ENCODE peak calls at places on chromosomes 6 and 20, in four cellular contexts. J is tibial artery, A is esophagus muscularis mucosa, I is A549. F is an unnamed sample.

GRCh38 chr6:145749632-145750031 is 14.3 kb upstream of the EPM2A start:
- DNase-seq in J (no peak), A (no peak), I (no peak), F (no peak)

GRCh38 chr6:137787016-137787415 is 80.0 kb upstream of the TNFAIP3 start:
- DNase-seq in J (no peak), A (no peak), I (no peak), F (no peak)

GRCh38 chr6:164034602-164035140 is 620.2 kb downstream of the QKI start:
- DNase-seq in J (no peak), A (no peak), I (no peak), F (no peak)

GRCh38 chr6:158803733-158804143 is 15.4 kb downstream of the EZR start:
- DNase-seq in J (no peak), A (no peak), I (no peak), F (no peak)

GRCh38 chr20:40090236-40090635 is 598.8 kb downstream of the MAFB start:
- DNase-seq in J (no peak), A (no peak), I (no peak), F (no peak)

GRCh38 chr6:109000289-109000688 is 94.4 kb downstream of the SESN1 start:
- DNase-seq in J (no peak), A (no peak), I (no peak), F (no peak)

GRCh38 chr6:130293800-130294199 is 71.0 kb upstream of the SAMD3 start:
- DNase-seq in J (no peak), A (no peak), I (peak), F (no peak)

GRCh38 chr6:108574457-108575149 is 13.9 kb downstream of the FOXO3 start:
- DNase-seq in J (no peak), A (no peak), I (no peak), F (no peak)

GRCh38 chr6:125858427-125859320 is 67.9 kb downstream of the NCOA7 start:
- DNase-seq in J (no peak), A (no peak), I (peak), F (no peak)

GRCh38 chr20:36225666-36226065 is 10.6 kb upstream of the AAR2 start:
- DNase-seq in J (no peak), A (no peak), I (no peak), F (no peak)

GRCh38 chr6:42095776-42096541 is 45.6 kb downstream of the TAF8 start:
- DNase-seq in J (no peak), A (no peak), I (no peak), F (no peak)

GRCh38 chr6:150056916-150057315 is 12.0 kb downstream of the ULBP3 start:
- DNase-seq in J (no peak), A (no peak), I (no peak), F (no peak)

GRCh38 chr6:72621243-72622093 is at the start of gene KCNQ5:
- DNase-seq in J (no peak), A (no peak), I (peak), F (no peak)

GRCh38 chr20:62901891-62902290 is 24.4 kb downstream of the DIDO1 start:
- DNase-seq in J (no peak), A (no peak), I (no peak), F (no peak)

GRCh38 chr6:87336367-87336766 is 7.3 kb upstream of the GJB7 start:
- DNase-seq in J (no peak), A (no peak), I (no peak), F (no peak)

GRCh38 chr20:62186887-62187866 is 4.3 kb downstream of the MTG2 start:
- DNase-seq in J (no peak), A (no peak), I (no peak), F (no peak)

DNA sequence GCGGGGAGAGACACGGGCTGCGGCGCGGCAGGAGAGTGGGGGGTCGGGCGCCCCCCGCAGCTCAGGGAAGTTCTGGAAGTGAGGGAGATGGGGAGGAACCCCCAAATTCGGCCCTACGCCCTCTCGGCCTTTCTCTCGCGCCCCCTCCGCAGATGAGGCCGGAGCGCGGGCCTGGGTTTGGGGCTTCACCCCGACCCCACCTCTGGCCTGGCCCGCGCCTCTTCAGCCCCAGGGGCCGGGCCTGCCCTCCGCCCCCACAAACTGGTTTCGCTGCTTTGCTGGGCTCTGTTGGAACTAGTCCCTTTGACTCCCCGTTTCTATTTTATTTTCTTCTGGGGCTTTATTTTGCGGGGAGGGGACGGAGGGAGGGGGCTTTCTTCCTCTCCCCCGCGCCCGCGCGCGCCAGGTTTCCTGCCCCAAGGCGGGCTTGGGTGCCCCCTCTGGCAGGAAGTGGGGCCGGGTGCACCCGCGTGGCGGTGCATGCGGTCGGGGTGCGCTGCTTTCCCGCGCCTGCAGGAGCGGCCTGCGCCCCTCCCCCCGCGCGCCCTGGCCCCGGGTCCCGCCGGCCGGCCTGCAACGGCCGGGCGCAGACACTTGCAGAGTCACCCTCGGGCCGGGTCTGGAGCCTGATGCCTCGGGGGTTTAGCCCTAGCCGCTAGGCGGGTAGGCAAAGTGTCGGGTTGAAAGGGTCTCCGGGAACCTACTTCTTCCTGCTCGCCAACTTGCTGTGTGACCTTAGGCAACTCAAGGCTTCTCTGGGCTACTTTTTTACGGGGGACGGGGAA is 1.2 kb downstream of the HMGA1 start:
- DNase-seq in J (peak), A (peak), I (peak), F (no peak)
- TF ChIP-seq CTCF in J (no peak), A (peak), I (no peak), F (peak)

GRCh38 chr6:52577022-52577777 is at the start of gene TRAM2:
- DNase-seq in J (peak), A (peak), I (peak), F (peak)
- TF ChIP-seq CTCF in J (peak), A (no peak), I (no peak), F (peak)

DNA sequence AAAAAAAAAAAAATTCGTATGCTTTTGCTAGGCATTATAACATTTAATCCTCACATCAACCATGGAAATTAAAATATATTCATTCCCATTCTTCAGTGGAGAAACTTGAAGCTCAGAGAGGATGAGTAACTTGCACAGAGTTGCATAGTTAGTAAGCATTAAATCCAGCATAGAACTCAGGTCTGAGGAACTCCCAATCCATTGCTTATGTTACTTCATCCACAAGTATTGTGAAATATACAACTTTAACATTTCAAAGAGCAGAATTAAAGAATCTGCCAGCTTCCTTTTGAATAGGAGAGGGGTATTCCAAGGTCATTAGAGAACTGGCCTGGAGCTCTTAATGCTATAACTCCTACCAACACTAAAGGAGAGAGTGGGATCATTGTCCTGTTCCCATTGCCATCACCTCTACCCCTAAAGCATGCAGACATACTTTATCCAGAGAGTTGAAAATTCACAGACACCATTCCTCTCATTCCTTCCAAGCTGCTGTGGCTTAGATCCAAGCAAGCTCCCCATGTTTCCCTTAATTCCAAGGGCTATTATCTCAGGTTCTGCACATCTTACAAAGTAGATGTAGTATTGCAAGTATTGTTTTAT is 91.9 kb downstream of the FLRT3 start:
- DNase-seq in J (no peak), A (no peak), I (no peak), F (no peak)
- TF ChIP-seq CTCF in J (no peak), A (no peak), I (no peak), F (no peak)

DNA sequence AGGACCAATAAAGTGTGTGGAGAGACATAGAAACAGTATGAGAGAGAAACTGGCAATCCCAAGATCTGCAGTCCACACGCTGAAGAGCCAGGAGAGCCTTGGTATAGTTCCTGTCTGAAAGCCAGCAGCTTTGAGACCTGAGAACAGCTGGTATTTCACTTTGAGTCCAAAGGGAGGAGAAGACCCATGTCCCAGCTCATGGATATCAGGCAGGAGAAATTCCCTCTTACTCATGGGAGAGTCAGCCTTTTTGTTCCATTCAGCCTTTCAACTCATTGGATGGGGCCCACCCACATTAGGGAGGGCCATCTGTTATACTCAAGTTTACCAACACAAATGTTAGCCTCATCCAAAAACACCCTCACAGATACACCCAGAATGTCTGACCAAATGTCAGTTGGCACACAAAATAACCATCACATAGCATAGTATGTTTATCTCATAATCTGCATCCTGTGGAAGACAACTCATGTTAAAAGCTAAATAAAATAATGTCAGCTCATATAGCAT is 80.1 kb downstream of the GMDS start:
- DNase-seq in J (no peak), A (no peak), I (no peak), F (no peak)
- TF ChIP-seq CTCF in J (no peak), A (no peak), I (no peak), F (no peak)

GRCh38 chr6:106974999-106975698 is 620 bp upstream of the CD24 start:
- DNase-seq in J (peak), A (no peak), I (peak), F (no peak)
- TF ChIP-seq CTCF in J (no peak), A (no peak), I (peak), F (peak)

GRCh38 chr20:59646487-59646886 is 42.1 kb downstream of the PHACTR3 start:
- DNase-seq in J (no peak), A (peak), I (no peak), F (peak)

GRCh38 chr20:59645316-59645715 is 41.0 kb downstream of the PHACTR3 start:
- DNase-seq in J (no peak), A (peak), I (no peak), F (peak)

GRCh38 chr20:59647271-59647670 is 42.9 kb downstream of the PHACTR3 start:
- DNase-seq in J (no peak), A (no peak), I (no peak), F (peak)

GRCh38 chr20:59644371-59644939 is 40.1 kb downstream of the PHACTR3 start:
- DNase-seq in J (no peak), A (peak), I (no peak), F (peak)

DNA sequence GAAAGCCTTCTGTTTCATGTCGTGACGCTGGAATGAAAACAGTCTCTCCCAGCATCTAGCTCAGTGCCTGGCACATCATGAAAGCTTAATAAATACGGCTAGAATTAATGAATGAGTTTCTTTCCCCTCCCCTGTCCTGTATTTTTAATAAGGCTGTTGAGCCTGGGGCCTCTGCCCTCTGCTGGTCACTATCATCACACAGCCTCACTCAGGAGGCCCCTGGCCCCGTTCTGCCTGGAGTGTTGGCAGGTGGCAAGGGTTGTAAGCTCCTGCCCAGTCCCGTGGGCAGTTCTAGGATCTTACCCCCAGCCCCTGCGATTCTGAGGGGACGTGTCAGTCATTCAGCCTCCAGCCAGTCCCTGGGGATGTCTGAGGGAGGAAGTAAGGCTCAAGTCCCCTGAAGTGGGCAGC is 41.4 kb downstream of the PHACTR3 start:
- DNase-seq in J (no peak), A (peak), I (no peak), F (peak)
- TF ChIP-seq CTCF in J (no peak), A (no peak), I (no peak), F (no peak)